ENCODE peak calls at places on chromosome 16, in six cellular contexts. B, N, J, F, S and R are unnamed samples.

GRCh38 chr16:66070140-66070887 is 296.2 kb upstream of the CDH5 start:
- DNase-seq in B (peak; percentile 79), N (no peak), J (peak; percentile 83), F (no peak), S (no peak), R (no peak)

GRCh38 chr16:15057755-15058417 is 2.0 kb upstream of the NTAN1 start:
- DNase-seq in B (no peak), N (no peak), J (no peak), F (no peak), S (no peak), R (no peak)

GRCh38 chr16:66911112-66911511 is 7.6 kb downstream of the CDH16 start:
- DNase-seq in B (peak; percentile 30), N (no peak), J (peak; percentile 33), F (no peak), S (no peak), R (no peak)

GRCh38 chr16:10858203-10858602 is 18.8 kb upstream of the CIITA start:
- DNase-seq in B (no peak), N (no peak), J (no peak), F (no peak), S (no peak), R (no peak)

GRCh38 chr16:30637952-30638351 is 12.8 kb upstream of the PRR14 start:
- DNase-seq in B (no peak), N (no peak), J (no peak), F (no peak), S (peak; percentile 29), R (no peak)

GRCh38 chr16:56961386-56961785 is 364 bp upstream of the CETP start:
- DNase-seq in B (no peak), N (no peak), J (no peak), F (no peak), S (no peak), R (no peak)

GRCh38 chr16:66058181-66058580 is 308.3 kb upstream of the CDH5 start:
- DNase-seq in B (no peak), N (no peak), J (no peak), F (no peak), S (no peak), R (no peak)

GRCh38 chr16:1941162-1941923 is 1.7 kb downstream of the MSRB1 start:
- DNase-seq in B (peak; percentile 42), N (no peak), J (peak; percentile 69), F (no peak), S (no peak), R (no peak)

GRCh38 chr16:66919569-66920472 is 1.1 kb upstream of the CDH16 start:
- DNase-seq in B (no peak), N (no peak), J (peak; percentile 68), F (no peak), S (no peak), R (no peak)

GRCh38 chr16:20611975-20612471 is 35.9 kb upstream of the ACSM2B start:
- DNase-seq in B (peak; percentile 88), N (no peak), J (peak; percentile 93), F (no peak), S (no peak), R (no peak)

GRCh38 chr16:71986131-71986530 is 14.1 kb downstream of the PKD1L3 start:
- DNase-seq in B (no peak), N (no peak), J (no peak), F (no peak), S (no peak), R (no peak)

GRCh38 chr16:81700071-81700779 is 78.9 kb upstream of the PLCG2 start:
- DNase-seq in B (peak; percentile 38), N (no peak), J (no peak), F (no peak), S (no peak), R (no peak)

GRCh38 chr16:20681821-20682736 is 15.4 kb downstream of the ACSM1 start:
- DNase-seq in B (no peak), N (no peak), J (no peak), F (no peak), S (no peak), R (no peak)

GRCh38 chr16:9996191-9996590 is 186.0 kb downstream of the GRIN2A start:
- DNase-seq in B (no peak), N (no peak), J (no peak), F (no peak), S (no peak), R (no peak)

GRCh38 chr16:56451753-56452689 is 667 bp downstream of the OGFOD1 start:
- DNase-seq in B (no peak), N (no peak), J (no peak), F (no peak), S (no peak), R (no peak)

GRCh38 chr16:68374961-68375660 is 64.3 kb downstream of the PRMT7 start:
- DNase-seq in B (no peak), N (no peak), J (no peak), F (no peak), S (no peak), R (no peak)

GRCh38 chr16:48384305-48384981 is 770 bp downstream of the SIAH1 start:
- DNase-seq in B (peak; percentile 78), N (peak; percentile 57), J (peak; percentile 89), F (no peak), S (no peak), R (peak; percentile 76)